ENCODE peak calls at places on chromosomes 16 and 17, in eight cellular contexts. I is GM12865, N is psoas muscle, Y is cardiac fibroblast, K is A549, D is AG04450, Z is body of pancreas, P is uterus. X is an unnamed sample.

GRCh38 chr16:49000594-49000993 is 281.0 kb downstream of the CBLN1 start:
- DNase-seq in I (peak; percentile 10), N (no peak), Y (no peak), K (no peak), D (no peak), Z (no peak), P (no peak), X (peak; percentile 21)

GRCh38 chr16:1537763-1538289 is 4.4 kb downstream of the TMEM204 start:
- DNase-seq in I (no peak), N (peak; percentile 49), Y (no peak), K (no peak), D (no peak), Z (no peak), P (no peak), X (no peak)

GRCh38 chr16:6969594-6969993 is 363.1 kb upstream of the RBFOX1 start:
- DNase-seq in I (no peak), N (no peak), Y (no peak), K (no peak), D (no peak), Z (no peak), P (no peak), X (no peak)

GRCh38 chr16:27253526-27253930 is 15.0 kb downstream of the NSMCE1 start:
- DNase-seq in I (no peak), N (no peak), Y (peak; percentile 85), K (peak; percentile 39), D (peak; percentile 51), Z (no peak), P (no peak), X (peak; percentile 81)

GRCh38 chr17:67019126-67019507 is 25.2 kb upstream of the CACNG1 start:
- DNase-seq in I (peak; percentile 15), N (no peak), Y (no peak), K (no peak), D (no peak), Z (no peak), P (no peak), X (no peak)

GRCh38 chr17:37714897-37715296 is 30.0 kb downstream of the HNF1B start:
- DNase-seq in I (no peak), N (no peak), Y (peak; percentile 25), K (peak; percentile 85), D (no peak), Z (no peak), P (no peak), X (peak; percentile 58)

GRCh38 chr16:67277999-67278772 is 1.1 kb upstream of the PLEKHG4 start:
- DNase-seq in I (no peak), N (peak; percentile 49), Y (peak; percentile 76), K (no peak), D (no peak), Z (no peak), P (no peak), X (peak; percentile 67)

GRCh38 chr17:61402978-61403845 is 3.6 kb downstream of the TBX2 start:
- DNase-seq in I (no peak), N (peak; percentile 54), Y (peak; percentile 62), K (no peak), D (no peak), Z (no peak), P (no peak), X (no peak)

GRCh38 chr16:28867241-28867640 is 3.6 kb downstream of the SH2B1 start:
- DNase-seq in I (no peak), N (no peak), Y (no peak), K (no peak), D (no peak), Z (no peak), P (no peak), X (no peak)

GRCh38 chr17:45135978-45136791 is 698 bp downstream of the ACBD4 start:
- DNase-seq in I (no peak), N (peak; percentile 56), Y (no peak), K (no peak), D (no peak), Z (no peak), P (no peak), X (no peak)

GRCh38 chr17:57885148-57885915 is 35.5 kb upstream of the MRPS23 start:
- DNase-seq in I (no peak), N (no peak), Y (no peak), K (no peak), D (no peak), Z (no peak), P (no peak), X (no peak)

GRCh38 chr16:87145181-87146176 is 171.7 kb downstream of the C16orf95 start:
- DNase-seq in I (no peak), N (no peak), Y (peak; percentile 94), K (peak; percentile 43), D (no peak), Z (no peak), P (no peak), X (no peak)

GRCh38 chr17:39921323-39921722 is 2.9 kb upstream of the GSDMB start:
- DNase-seq in I (peak; percentile 31), N (no peak), Y (no peak), K (no peak), D (no peak), Z (no peak), P (no peak), X (peak; percentile 36)

GRCh38 chr17:4006165-4006589 is 41.9 kb upstream of the ATP2A3 start:
- DNase-seq in I (peak; percentile 67), N (no peak), Y (no peak), K (no peak), D (no peak), Z (no peak), P (no peak), X (no peak)

GRCh38 chr17:49638818-49639217 is 39.1 kb downstream of the SPOP start:
- DNase-seq in I (no peak), N (no peak), Y (peak; percentile 28), K (no peak), D (no peak), Z (no peak), P (no peak), X (no peak)

DNA sequence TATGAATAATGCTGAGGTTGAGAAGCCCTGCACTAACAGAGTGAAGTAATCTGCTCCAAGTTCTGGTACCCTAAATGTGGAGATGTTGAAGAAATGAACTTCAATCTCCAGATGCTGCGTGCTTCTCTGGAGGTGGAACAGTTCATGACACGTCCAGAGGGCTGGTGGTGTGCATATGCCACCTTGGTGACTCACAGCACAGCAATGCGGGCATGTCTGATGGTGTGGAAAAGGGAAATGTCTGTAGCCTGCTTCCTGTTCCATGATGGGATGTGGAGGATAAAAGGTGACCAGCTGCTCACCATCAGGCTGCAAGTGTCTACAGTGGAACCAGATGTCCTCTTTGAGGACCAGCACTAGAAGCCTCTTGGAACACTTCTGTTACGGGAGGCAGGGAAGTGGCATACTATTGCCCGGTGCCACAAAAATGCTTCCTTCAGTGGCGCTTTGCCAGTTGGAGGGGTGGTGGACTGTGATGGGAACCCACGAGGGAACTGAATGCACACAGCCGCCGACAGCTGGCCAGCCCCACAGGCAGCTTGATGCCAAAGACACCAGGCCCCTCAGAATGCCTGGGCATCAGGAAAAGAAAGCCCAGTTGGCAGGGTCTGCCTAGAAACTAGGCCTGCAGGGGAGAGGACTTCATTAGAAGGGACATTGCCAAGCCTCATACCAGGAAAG is 19.9 kb downstream of the SNX11 start:
- DNase-seq in I (no peak), N (no peak), Y (peak; percentile 33), K (peak; percentile 61), D (no peak), Z (no peak), P (no peak), X (peak; percentile 89)
- H3K4me3 ChIP-seq in I (no peak overlapping the region), N (no peak overlapping the region), Y (no peak overlapping the region), K (no peak overlapping the region), D (no peak overlapping the region), Z (no peak overlapping the region), P (no peak overlapping the region), X (no peak overlapping the region)

GRCh38 chr17:78922876-78923498 is 2.2 kb downstream of the TIMP2 start:
- DNase-seq in I (no peak), N (peak; percentile 50), Y (no peak), K (no peak), D (no peak), Z (no peak), P (no peak), X (no peak)
- H3K4me3 ChIP-seq in I (no peak overlapping the region), N (peak overlapping the region; percentile 70), Y (peak overlapping the region; percentile 90), K (peak overlapping the region; percentile 86), D (peak overlapping the region; percentile 88), Z (no peak overlapping the region), P (peak overlapping the region; percentile 63), X (no peak overlapping the region)

GRCh38 chr16:85172465-85173071 is 60.3 kb upstream of the CIBAR2 start:
- DNase-seq in I (peak; percentile 24), N (peak; percentile 81), Y (no peak), K (peak; percentile 62), D (no peak), Z (peak; percentile 81), P (no peak), X (peak; percentile 18)

GRCh38 chr16:85173981-85174751 is 61.9 kb upstream of the CIBAR2 start:
- DNase-seq in I (no peak), N (peak; percentile 87), Y (peak; percentile 80), K (peak; percentile 57), D (no peak), Z (peak; percentile 71), P (no peak), X (peak; percentile 68)

GRCh38 chr16:85174871-85175723 is 62.8 kb upstream of the CIBAR2 start:
- DNase-seq in I (no peak), N (peak; percentile 47), Y (peak; percentile 42), K (no peak), D (no peak), Z (no peak), P (no peak), X (no peak)

GRCh38 chr16:85171809-85172464 is 59.7 kb upstream of the CIBAR2 start:
- DNase-seq in I (no peak), N (peak; percentile 53), Y (peak; percentile 9), K (no peak), D (no peak), Z (no peak), P (no peak), X (no peak)

DNA sequence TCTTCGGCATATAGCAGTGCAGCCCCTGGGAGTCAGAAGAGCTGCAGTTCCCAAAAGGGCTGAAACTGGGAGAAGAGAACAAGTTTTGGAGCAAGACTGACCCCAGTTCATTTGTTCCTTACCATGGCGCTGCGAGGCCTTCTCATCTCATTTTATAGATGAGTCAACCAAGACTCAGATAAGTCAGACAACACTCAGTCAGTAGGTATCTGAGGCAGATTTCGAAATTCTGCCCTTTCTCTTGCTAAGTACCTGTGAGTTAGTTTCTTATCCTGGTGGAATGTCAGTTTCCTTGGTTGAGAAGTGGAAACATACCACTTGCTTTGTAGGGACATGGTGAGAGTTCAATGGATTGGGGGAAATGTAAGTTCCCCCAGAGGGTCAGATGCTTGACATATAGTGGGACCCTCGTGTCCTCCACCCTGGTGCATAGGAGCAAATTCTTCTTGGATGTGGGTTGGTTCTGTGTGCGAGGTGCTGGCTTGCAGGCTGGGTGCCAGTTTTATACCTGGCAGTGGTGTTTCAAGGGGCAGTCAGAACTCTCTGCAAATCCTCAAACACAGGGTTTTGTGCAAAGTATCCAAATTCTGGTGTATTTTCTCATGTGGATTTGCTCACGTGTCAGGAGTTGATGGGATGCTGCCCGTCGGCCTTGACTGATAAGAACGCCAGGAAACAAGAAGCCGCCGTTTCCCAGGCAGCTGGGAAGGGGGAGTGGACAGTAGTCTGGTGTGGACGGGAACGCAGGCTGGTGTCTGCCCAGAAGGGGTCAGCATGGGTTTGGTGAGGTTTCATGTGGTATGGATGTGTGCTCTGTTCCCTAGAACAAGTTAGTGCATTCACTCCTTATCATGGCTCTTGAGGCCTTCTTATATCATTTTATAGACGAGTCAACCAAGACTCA is 61.1 kb upstream of the CIBAR2 start:
- DNase-seq in I (no peak), N (peak; percentile 44), Y (peak; percentile 93), K (peak; percentile 67), D (peak; percentile 71), Z (no peak), P (no peak), X (peak; percentile 98)
- H3K4me3 ChIP-seq in I (no peak overlapping the region), N (peak overlapping the region; percentile 77), Y (peak overlapping the region; percentile 47), K (no peak overlapping the region), D (peak overlapping the region; percentile 84), Z (no peak overlapping the region), P (no peak overlapping the region), X (no peak overlapping the region)

GRCh38 chr17:259341-259976 is 78.0 kb upstream of the DOC2B start:
- DNase-seq in I (no peak), N (no peak), Y (no peak), K (no peak), D (no peak), Z (no peak), P (peak; percentile 5), X (no peak)
- H3K4me3 ChIP-seq in I (no peak overlapping the region), N (no peak overlapping the region), Y (no peak overlapping the region), K (no peak overlapping the region), D (no peak overlapping the region), Z (no peak overlapping the region), P (no peak overlapping the region), X (no peak overlapping the region)